ENCODE peak calls at places on chromosomes 3 and 15, in five cellular contexts. W, L, I, T and V are unnamed samples.

GRCh38 chr15:67189326-67190051 is 65.0 kb downstream of the AAGAB start:
- DNase-seq in W (no peak), L (no peak), I (no peak), T (no peak), V (peak; percentile 6)

GRCh38 chr3:87792532-87793321 is 266.1 kb downstream of the CGGBP1 start:
- DNase-seq in W (no peak), L (no peak), I (no peak), T (no peak), V (peak; percentile 38)

GRCh38 chr3:75078290-75078689 is 463.8 kb upstream of the CNTN3 start:
- DNase-seq in W (no peak), L (no peak), I (no peak), T (no peak), V (no peak)

GRCh38 chr3:132084982-132085381 is 50.2 kb upstream of the CPNE4 start:
- DNase-seq in W (no peak), L (no peak), I (no peak), T (no peak), V (no peak)

GRCh38 chr3:141368062-141368924 is at the start of gene ZBTB38:
- DNase-seq in W (peak; percentile 94), L (peak; percentile 93), I (no peak), T (peak; percentile 88), V (peak; percentile 97)

GRCh38 chr3:132354916-132355702 is 37.9 kb downstream of the ACP3 start:
- DNase-seq in W (no peak), L (no peak), I (no peak), T (no peak), V (no peak)

GRCh38 chr3:72143322-72143721 is 358.4 kb upstream of the PROK2 start:
- DNase-seq in W (no peak), L (no peak), I (no peak), T (peak; percentile 74), V (peak; percentile 70)

GRCh38 chr3:50258979-50259378 is 10.0 kb upstream of the SEMA3B start:
- DNase-seq in W (no peak), L (no peak), I (no peak), T (no peak), V (no peak)

GRCh38 chr3:36911990-36912804 is 32.7 kb downstream of the TRANK1 start:
- DNase-seq in W (no peak), L (no peak), I (no peak), T (peak; percentile 96), V (peak; percentile 50)

GRCh38 chr15:37298271-37298670 is 197.9 kb upstream of the MEIS2 start:
- DNase-seq in W (no peak), L (no peak), I (no peak), T (no peak), V (no peak)

GRCh38 chr3:58350627-58351013 is 17.9 kb downstream of the PXK start:
- DNase-seq in W (peak; percentile 66), L (no peak), I (no peak), T (peak; percentile 78), V (no peak)